ENCODE peak calls at places on chromosomes 12 and 14, in four cellular contexts. T, H, L and A are unnamed samples.

GRCh38 chr14:50666772-50667490 is 1.2 kb downstream of the SAV1 start:
- DNase-seq in T (peak), H (peak), L (peak), A (no peak)

GRCh38 chr12:47397664-47398281 is 308.1 kb downstream of the RPAP3 start:
- DNase-seq in L (peak), H (no peak), T (no peak), A (peak)

GRCh38 chr12:1391722-1392121 is 202.7 kb downstream of the FBXL14 start:
- DNase-seq in T (no peak), H (no peak), L (no peak), A (no peak)

GRCh38 chr12:122506393-122506938 is 5.7 kb upstream of the ZCCHC8 start:
- DNase-seq in T (no peak), L (no peak), H (no peak), A (no peak)

GRCh38 chr12:51751657-51752056 is 96.9 kb downstream of the FIGNL2 start:
- DNase-seq in T (no peak), L (no peak), H (no peak), A (no peak)

GRCh38 chr12:15933751-15934150 is 22.6 kb downstream of the DERA start:
- DNase-seq in L (no peak), T (no peak), H (no peak), A (no peak)

GRCh38 chr14:54830650-54831049 is 72.0 kb downstream of the GCH1 start:
- DNase-seq in L (no peak), T (no peak), H (no peak), A (no peak)

GRCh38 chr12:124713436-124714082 is 146.1 kb upstream of the NCOR2 start:
- DNase-seq in L (peak), H (no peak), T (peak), A (peak)

GRCh38 chr12:25806271-25806670 is 152.2 kb upstream of the RASSF8 start:
- DNase-seq in H (no peak), L (peak), T (no peak), A (peak)

GRCh38 chr12:132490481-132491348 is 764 bp downstream of the FBRSL1 start:
- DNase-seq in H (no peak), L (peak), T (peak), A (peak)

GRCh38 chr12:26857465-26858176 is 24.6 kb upstream of the ITPR2 start:
- DNase-seq in T (no peak), H (no peak), L (no peak), A (no peak)

GRCh38 chr12:127363392-127363791 is 903.6 kb upstream of the TMEM132C start:
- DNase-seq in L (no peak), H (no peak), T (no peak), A (no peak)

GRCh38 chr14:103271189-103271588 is 62.8 kb upstream of the EIF5 start:
- DNase-seq in H (no peak), T (no peak), L (no peak), A (no peak)

GRCh38 chr12:6341439-6342139 is at the start of gene TNFRSF1A:
- DNase-seq in T (peak), H (no peak), L (peak), A (peak)

GRCh38 chr12:131375261-131375971 is 335.5 kb upstream of the SFSWAP start:
- DNase-seq in L (no peak), H (no peak), T (no peak), A (no peak)

GRCh38 chr14:59251811-59252771 is 63.6 kb downstream of the DAAM1 start:
- DNase-seq in T (no peak), H (no peak), L (no peak), A (no peak)

GRCh38 chr12:25840678-25841077 is 117.8 kb upstream of the RASSF8 start:
- DNase-seq in H (no peak), L (no peak), T (no peak), A (no peak)

GRCh38 chr14:61192970-61193369 is 88.2 kb downstream of the TMEM30B start:
- DNase-seq in T (no peak), H (no peak), L (no peak), A (no peak)

GRCh38 chr12:34105392-34105933 is 83.2 kb downstream of the ALG10 start:
- DNase-seq in L (no peak), T (no peak), H (no peak), A (no peak)

GRCh38 chr12:121799175-121799841 is 4.5 kb upstream of the SETD1B start:
- DNase-seq in H (no peak), T (peak), L (peak), A (peak)

GRCh38 chr12:41661141-41661540 is 473.0 kb downstream of the PDZRN4 start:
- DNase-seq in L (no peak), T (no peak), H (no peak), A (no peak)

GRCh38 chr12:73221398-73221797 is 949.2 kb downstream of the TRHDE start:
- DNase-seq in L (no peak), H (no peak), T (no peak), A (no peak)

GRCh38 chr14:105260826-105261438 is 12.6 kb downstream of the BTBD6 start:
- DNase-seq in T (no peak), L (no peak), H (no peak), A (no peak)

GRCh38 chr12:66688836-66689439 is 10.1 kb upstream of the GRIP1 start:
- DNase-seq in L (peak), T (peak), H (peak), A (peak)

GRCh38 chr12:92145481-92145730 is 240 bp downstream of the BTG1 start:
- DNase-seq in H (no peak), L (no peak), T (no peak), A (no peak)

GRCh38 chr12:122072031-122072970 is 6.3 kb upstream of the MLXIP start:
- DNase-seq in T (peak), H (no peak), L (no peak), A (no peak)

GRCh38 chr14:102591944-102592772 is at the start of gene RCOR1:
- DNase-seq in H (peak), T (peak), L (peak), A (peak)

GRCh38 chr14:73741876-73742519 is 27.8 kb upstream of the PNMA1 start:
- DNase-seq in L (peak), T (peak), H (no peak), A (peak)

GRCh38 chr12:1373887-1374286 is 220.5 kb downstream of the FBXL14 start:
- DNase-seq in H (no peak), L (no peak), T (no peak), A (no peak)

GRCh38 chr12:80412343-80412953 is 31.6 kb upstream of the PTPRQ start:
- DNase-seq in L (no peak), T (peak), H (no peak), A (no peak)

GRCh38 chr14:68972507-68973272 is 6.4 kb downstream of the ACTN1 start:
- DNase-seq in H (no peak), L (no peak), T (no peak), A (no peak)

GRCh38 chr12:57040750-57041149 is 9.2 kb downstream of the MYO1A start:
- DNase-seq in T (no peak), L (no peak), H (no peak), A (no peak)

GRCh38 chr14:47948981-47949380 is 273.6 kb upstream of the MDGA2 start:
- DNase-seq in H (no peak), T (no peak), L (no peak), A (no peak)

GRCh38 chr12:61282790-61283575 is 977.2 kb upstream of the USP15 start:
- DNase-seq in H (no peak), T (no peak), L (no peak), A (no peak)

GRCh38 chr14:24871302-24871701 is 178.6 kb downstream of the STXBP6 start:
- DNase-seq in L (no peak), H (no peak), T (peak), A (no peak)

GRCh38 chr12:120121343-120121742 is 4.8 kb upstream of the RAB35 start:
- DNase-seq in H (no peak), L (no peak), T (no peak), A (no peak)

GRCh38 chr14:58077621-58078020 is 74.4 kb downstream of the ARMH4 start:
- DNase-seq in L (no peak), H (no peak), T (no peak), A (no peak)

GRCh38 chr12:2023365-2023764 is 19.1 kb upstream of the DCP1B start:
- DNase-seq in L (no peak), H (no peak), T (peak), A (no peak)